ENCODE peak calls at places on chromosomes 13 and 19, in seven cellular contexts. P, H, U, M, B, C and O are unnamed samples.

GRCh38 chr13:84745051-84745551 is 862.8 kb upstream of the SLITRK1 start:
- DNase-seq in P (no peak), H (no peak), U (no peak), M (no peak), B (no peak), C (no peak), O (no peak)

GRCh38 chr13:25001807-25002206 is 94.1 kb upstream of the PABPC3 start:
- DNase-seq in P (no peak), H (no peak), U (no peak), M (no peak), B (no peak), C (no peak), O (peak; percentile 53)

GRCh38 chr13:84430441-84430840 is 548.2 kb upstream of the SLITRK1 start:
- DNase-seq in P (no peak), H (no peak), U (no peak), M (no peak), B (no peak), C (no peak), O (no peak)

GRCh38 chr19:34853369-34853768 is 73.3 kb upstream of the ZNF30 start:
- DNase-seq in P (no peak), H (no peak), U (no peak), M (no peak), B (no peak), C (no peak), O (no peak)

GRCh38 chr19:52923782-52924593 is 760 bp upstream of the ZNF888 start:
- DNase-seq in P (peak; percentile 42), H (no peak), U (peak; percentile 23), M (peak; percentile 9), B (peak; percentile 73), C (peak; percentile 81), O (peak; percentile 78)

GRCh38 chr19:37869766-37870340 is 36.5 kb downstream of the WDR87 start:
- DNase-seq in P (no peak), H (no peak), U (no peak), M (no peak), B (no peak), C (no peak), O (no peak)

GRCh38 chr13:48265217-48265815 is 32.3 kb downstream of the ITM2B start:
- DNase-seq in P (no peak), H (no peak), U (no peak), M (peak; percentile 14), B (no peak), C (no peak), O (no peak)

GRCh38 chr19:7833225-7834156 is 3.5 kb downstream of the EVI5L start:
- DNase-seq in P (peak; percentile 79), H (no peak), U (peak; percentile 79), M (peak; percentile 47), B (peak; percentile 81), C (no peak), O (peak; percentile 98)

GRCh38 chr19:10262771-10263170 is 8.1 kb upstream of the ICAM1 start:
- DNase-seq in P (peak; percentile 65), H (no peak), U (no peak), M (no peak), B (no peak), C (no peak), O (no peak)

GRCh38 chr13:101773062-101773461 is 320.6 kb downstream of the ITGBL1 start:
- DNase-seq in P (no peak), H (no peak), U (no peak), M (no peak), B (no peak), C (no peak), O (no peak)

GRCh38 chr13:19818223-19818842 is 35.6 kb upstream of the PSPC1 start:
- DNase-seq in P (peak; percentile 47), H (peak; percentile 59), U (no peak), M (no peak), B (peak; percentile 67), C (peak; percentile 65), O (no peak)

GRCh38 chr13:27621116-27621365 is 651 bp upstream of the POLR1D start:
- DNase-seq in P (no peak), H (no peak), U (no peak), M (no peak), B (no peak), C (no peak), O (no peak)

GRCh38 chr13:98507060-98507797 is 69.7 kb downstream of the STK24 start:
- DNase-seq in P (peak; percentile 77), H (no peak), U (no peak), M (peak; percentile 60), B (peak; percentile 79), C (no peak), O (peak; percentile 78)

GRCh38 chr19:12938536-12939291 is at the start of gene CALR:
- DNase-seq in P (peak; percentile 45), H (no peak), U (no peak), M (no peak), B (no peak), C (peak; percentile 79), O (no peak)

GRCh38 chr13:20301391-20302071 is 69.4 kb upstream of the GJB6 start:
- DNase-seq in P (peak; percentile 72), H (no peak), U (no peak), M (peak; percentile 11), B (no peak), C (no peak), O (no peak)

GRCh38 chr19:41226874-41227390 is 7.9 kb downstream of the AXL start:
- DNase-seq in P (no peak), H (no peak), U (no peak), M (no peak), B (peak; percentile 53), C (no peak), O (no peak)

GRCh38 chr19:34260771-34261173 is 6.4 kb downstream of the GARRE1 start:
- DNase-seq in P (peak; percentile 62), H (no peak), U (no peak), M (no peak), B (no peak), C (no peak), O (no peak)

GRCh38 chr13:24693862-24694471 is 13.8 kb downstream of the ATP12A start:
- DNase-seq in P (peak; percentile 64), H (peak; percentile 47), U (no peak), M (peak; percentile 32), B (no peak), C (peak; percentile 44), O (peak; percentile 82)

GRCh38 chr13:32840840-32841713 is 175.1 kb upstream of the KL start:
- DNase-seq in P (no peak), H (no peak), U (no peak), M (no peak), B (no peak), C (no peak), O (peak; percentile 35)

GRCh38 chr13:68176486-68176885 is 946.4 kb upstream of the PCDH9 start:
- DNase-seq in P (peak; percentile 47), H (no peak), U (no peak), M (no peak), B (no peak), C (no peak), O (peak; percentile 78)

GRCh38 chr19:1130801-1131717 is 27.3 kb downstream of the GPX4 start:
- DNase-seq in P (peak; percentile 29), H (no peak), U (no peak), M (no peak), B (no peak), C (no peak), O (no peak)

GRCh38 chr13:33213024-33213795 is 72.3 kb downstream of the STARD13 start:
- DNase-seq in P (no peak), H (no peak), U (peak; percentile 67), M (no peak), B (no peak), C (no peak), O (no peak)

GRCh38 chr19:15836345-15836594 is 20.8 kb upstream of the OR10H1 start:
- DNase-seq in P (no peak), H (no peak), U (peak; percentile 18), M (peak; percentile 18), B (no peak), C (no peak), O (no peak)

GRCh38 chr13:39603424-39603947 is 493 bp upstream of the LHFPL6 start:
- DNase-seq in P (peak; percentile 40), H (peak; percentile 16), U (no peak), M (no peak), B (no peak), C (no peak), O (peak; percentile 29)

GRCh38 chr19:2726904-2727639 is 5.9 kb upstream of the DIRAS1 start:
- DNase-seq in P (no peak), H (no peak), U (no peak), M (no peak), B (no peak), C (no peak), O (no peak)

GRCh38 chr13:20149762-20150161 is 11.1 kb downstream of the GJA3 start:
- DNase-seq in P (no peak), H (no peak), U (no peak), M (no peak), B (no peak), C (no peak), O (no peak)

GRCh38 chr13:96672016-96672415 is 322.3 kb downstream of the OXGR1 start:
- DNase-seq in P (no peak), H (no peak), U (no peak), M (no peak), B (no peak), C (no peak), O (no peak)

GRCh38 chr19:14127929-14128509 is 8.4 kb downstream of the ASF1B start:
- DNase-seq in P (peak; percentile 64), H (no peak), U (no peak), M (no peak), B (no peak), C (no peak), O (no peak)

DNA sequence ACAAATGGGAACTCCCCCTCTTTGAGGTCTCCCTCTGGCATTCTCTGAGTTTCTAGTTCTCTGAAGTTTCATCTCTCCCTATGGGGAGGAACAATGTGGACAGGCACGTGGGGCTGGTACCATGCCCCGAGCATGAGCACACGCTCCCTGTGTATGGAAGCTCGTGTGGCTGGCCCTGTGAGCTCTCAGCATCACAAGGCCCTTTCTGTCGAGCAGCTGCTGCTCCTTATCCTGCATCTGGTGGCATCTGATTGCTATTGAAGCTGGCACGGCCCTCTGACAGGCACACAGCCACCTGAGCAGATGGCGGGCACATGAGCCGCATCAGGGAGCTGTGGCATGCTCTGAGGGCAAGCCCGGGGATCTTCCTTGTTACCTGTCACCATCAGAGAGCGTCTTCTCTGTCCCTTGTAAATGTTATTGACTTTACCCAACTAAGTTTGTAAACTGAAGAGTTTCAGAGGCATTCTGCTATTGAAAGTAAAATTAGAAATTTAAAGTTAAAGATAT is 324.9 kb downstream of the SLC7A1 start:
- DNase-seq in P (no peak), H (no peak), U (no peak), M (no peak), B (no peak), C (no peak), O (no peak)
- TF ChIP-seq CTCF in P (no peak), H (no peak), U (no peak), M (no peak), B (no peak), C (no peak), O (no peak)

GRCh38 chr13:60150538-60150937 is 13.2 kb downstream of the DIAPH3 start:
- DNase-seq in P (no peak), H (no peak), U (no peak), M (no peak), B (no peak), C (no peak), O (no peak)
- TF ChIP-seq CTCF in P (no peak), H (no peak), U (no peak), M (no peak), B (no peak), C (no peak), O (no peak)

GRCh38 chr19:44582581-44583265 is 30.6 kb upstream of the IGSF23 start:
- DNase-seq in P (peak; percentile 63), H (peak; percentile 34), U (no peak), M (no peak), B (no peak), C (no peak), O (peak; percentile 55)
- TF ChIP-seq CTCF in P (peak; percentile 77), H (peak; percentile 66), U (no peak), M (no peak), B (peak; percentile 55), C (no peak), O (peak; percentile 56)

GRCh38 chr13:49549289-49549688 is 36.1 kb downstream of the RCBTB1 start:
- DNase-seq in P (no peak), H (no peak), U (no peak), M (no peak), B (no peak), C (no peak), O (peak; percentile 8)
- TF ChIP-seq CTCF in P (no peak), H (no peak), U (no peak), M (no peak), B (no peak), C (no peak), O (no peak)